ENCODE peak calls at places on chromosomes 12 and 14, in nine cellular contexts. One of them, this sample, is unnamed.

GRCh38 chr12:63889236-63889635 is 44.7 kb downstream of the SRGAP1 start:
- DNase-seq in activated naive CD8-positive, alpha-beta T cell treated with anti-CD3 and anti-CD28 coated beads for 36 hours: no peak
- DNase-seq in CD4-positive, CD25-positive, alpha-beta regulatory T cell: no peak
- DNase-seq in left kidney: no peak
- DNase-seq in mucosa of gallbladder: no peak
- DNase-seq in mammary epithelial cell: peak; percentile 12
- DNase-seq in activated gamma-delta T cell: no peak
- DNase-seq in BE2C: no peak
- DNase-seq in pancreas: no peak
- DNase-seq in this sample: no peak

GRCh38 chr12:29516431-29516875 is 19.0 kb upstream of the OVCH1 start:
- DNase-seq in activated naive CD8-positive, alpha-beta T cell treated with anti-CD3 and anti-CD28 coated beads for 36 hours: no peak
- DNase-seq in CD4-positive, CD25-positive, alpha-beta regulatory T cell: no peak
- DNase-seq in left kidney: no peak
- DNase-seq in mucosa of gallbladder: no peak
- DNase-seq in mammary epithelial cell: peak; percentile 53
- DNase-seq in activated gamma-delta T cell: no peak
- DNase-seq in BE2C: no peak
- DNase-seq in pancreas: no peak
- DNase-seq in this sample: no peak

GRCh38 chr12:46400406-46400805 is 27.8 kb upstream of the SLC38A2 start:
- DNase-seq in activated naive CD8-positive, alpha-beta T cell treated with anti-CD3 and anti-CD28 coated beads for 36 hours: no peak
- DNase-seq in CD4-positive, CD25-positive, alpha-beta regulatory T cell: no peak
- DNase-seq in left kidney: no peak
- DNase-seq in mucosa of gallbladder: no peak
- DNase-seq in mammary epithelial cell: no peak
- DNase-seq in activated gamma-delta T cell: no peak
- DNase-seq in BE2C: no peak
- DNase-seq in pancreas: no peak
- DNase-seq in this sample: no peak

GRCh38 chr14:37047226-37047625 is 125.2 kb downstream of the SLC25A21 start:
- DNase-seq in activated naive CD8-positive, alpha-beta T cell treated with anti-CD3 and anti-CD28 coated beads for 36 hours: no peak
- DNase-seq in CD4-positive, CD25-positive, alpha-beta regulatory T cell: no peak
- DNase-seq in left kidney: no peak
- DNase-seq in mucosa of gallbladder: no peak
- DNase-seq in mammary epithelial cell: peak; percentile 11
- DNase-seq in activated gamma-delta T cell: no peak
- DNase-seq in BE2C: no peak
- DNase-seq in pancreas: no peak
- DNase-seq in this sample: no peak

GRCh38 chr12:77204055-77204454 is 138.7 kb upstream of the E2F7 start:
- DNase-seq in activated naive CD8-positive, alpha-beta T cell treated with anti-CD3 and anti-CD28 coated beads for 36 hours: no peak
- DNase-seq in CD4-positive, CD25-positive, alpha-beta regulatory T cell: no peak
- DNase-seq in left kidney: no peak
- DNase-seq in mucosa of gallbladder: no peak
- DNase-seq in mammary epithelial cell: no peak
- DNase-seq in activated gamma-delta T cell: no peak
- DNase-seq in BE2C: no peak
- DNase-seq in pancreas: no peak
- DNase-seq in this sample: no peak

GRCh38 chr12:132210223-132211055 is 66.2 kb downstream of the NOC4L start:
- DNase-seq in activated naive CD8-positive, alpha-beta T cell treated with anti-CD3 and anti-CD28 coated beads for 36 hours: no peak
- DNase-seq in CD4-positive, CD25-positive, alpha-beta regulatory T cell: no peak
- DNase-seq in left kidney: no peak
- DNase-seq in mucosa of gallbladder: no peak
- DNase-seq in mammary epithelial cell: no peak
- DNase-seq in activated gamma-delta T cell: no peak
- DNase-seq in BE2C: no peak
- DNase-seq in pancreas: no peak
- DNase-seq in this sample: no peak

GRCh38 chr14:23381871-23382270 is 5.0 kb downstream of the CMTM5 start:
- DNase-seq in activated naive CD8-positive, alpha-beta T cell treated with anti-CD3 and anti-CD28 coated beads for 36 hours: no peak
- DNase-seq in CD4-positive, CD25-positive, alpha-beta regulatory T cell: no peak
- DNase-seq in left kidney: no peak
- DNase-seq in mucosa of gallbladder: no peak
- DNase-seq in mammary epithelial cell: no peak
- DNase-seq in activated gamma-delta T cell: no peak
- DNase-seq in BE2C: no peak
- DNase-seq in pancreas: no peak
- DNase-seq in this sample: no peak

GRCh38 chr14:54105898-54106297 is 149.3 kb upstream of the BMP4 start:
- DNase-seq in activated naive CD8-positive, alpha-beta T cell treated with anti-CD3 and anti-CD28 coated beads for 36 hours: no peak
- DNase-seq in CD4-positive, CD25-positive, alpha-beta regulatory T cell: no peak
- DNase-seq in left kidney: no peak
- DNase-seq in mucosa of gallbladder: peak; percentile 45
- DNase-seq in mammary epithelial cell: peak; percentile 95
- DNase-seq in activated gamma-delta T cell: no peak
- DNase-seq in BE2C: no peak
- DNase-seq in pancreas: no peak
- DNase-seq in this sample: no peak

GRCh38 chr12:109098142-109098652 is 800 bp downstream of the UNG start:
- DNase-seq in activated naive CD8-positive, alpha-beta T cell treated with anti-CD3 and anti-CD28 coated beads for 36 hours: no peak
- DNase-seq in CD4-positive, CD25-positive, alpha-beta regulatory T cell: no peak
- DNase-seq in left kidney: no peak
- DNase-seq in mucosa of gallbladder: no peak
- DNase-seq in mammary epithelial cell: no peak
- DNase-seq in activated gamma-delta T cell: peak; percentile 50
- DNase-seq in BE2C: no peak
- DNase-seq in pancreas: peak; percentile 75
- DNase-seq in this sample: no peak

GRCh38 chr12:122449317-122449716 is 26.8 kb upstream of the CLIP1 start:
- DNase-seq in activated naive CD8-positive, alpha-beta T cell treated with anti-CD3 and anti-CD28 coated beads for 36 hours: peak; percentile 15
- DNase-seq in CD4-positive, CD25-positive, alpha-beta regulatory T cell: no peak
- DNase-seq in left kidney: no peak
- DNase-seq in mucosa of gallbladder: no peak
- DNase-seq in mammary epithelial cell: peak; percentile 92
- DNase-seq in activated gamma-delta T cell: no peak
- DNase-seq in BE2C: no peak
- DNase-seq in pancreas: no peak
- DNase-seq in this sample: no peak

GRCh38 chr14:100605706-100606686 is 18.8 kb upstream of the BEGAIN start:
- DNase-seq in activated naive CD8-positive, alpha-beta T cell treated with anti-CD3 and anti-CD28 coated beads for 36 hours: no peak
- DNase-seq in CD4-positive, CD25-positive, alpha-beta regulatory T cell: no peak
- DNase-seq in left kidney: peak; percentile 79
- DNase-seq in mucosa of gallbladder: no peak
- DNase-seq in mammary epithelial cell: no peak
- DNase-seq in activated gamma-delta T cell: no peak
- DNase-seq in BE2C: no peak
- DNase-seq in pancreas: no peak
- DNase-seq in this sample: no peak

GRCh38 chr12:128057586-128057985 is 209.4 kb upstream of the TMEM132C start:
- DNase-seq in activated naive CD8-positive, alpha-beta T cell treated with anti-CD3 and anti-CD28 coated beads for 36 hours: no peak
- DNase-seq in CD4-positive, CD25-positive, alpha-beta regulatory T cell: no peak
- DNase-seq in left kidney: no peak
- DNase-seq in mucosa of gallbladder: no peak
- DNase-seq in mammary epithelial cell: no peak
- DNase-seq in activated gamma-delta T cell: no peak
- DNase-seq in BE2C: no peak
- DNase-seq in pancreas: no peak
- DNase-seq in this sample: no peak

GRCh38 chr14:35229495-35230089 is 62.6 kb upstream of the PSMA6 start:
- DNase-seq in activated naive CD8-positive, alpha-beta T cell treated with anti-CD3 and anti-CD28 coated beads for 36 hours: no peak
- DNase-seq in CD4-positive, CD25-positive, alpha-beta regulatory T cell: peak; percentile 39
- DNase-seq in left kidney: peak; percentile 27
- DNase-seq in mucosa of gallbladder: no peak
- DNase-seq in mammary epithelial cell: no peak
- DNase-seq in activated gamma-delta T cell: no peak
- DNase-seq in BE2C: no peak
- DNase-seq in pancreas: no peak
- DNase-seq in this sample: no peak

GRCh38 chr14:22836301-22837058 is at the start of gene MMP14:
- DNase-seq in activated naive CD8-positive, alpha-beta T cell treated with anti-CD3 and anti-CD28 coated beads for 36 hours: no peak
- DNase-seq in CD4-positive, CD25-positive, alpha-beta regulatory T cell: no peak
- DNase-seq in left kidney: peak; percentile 96
- DNase-seq in mucosa of gallbladder: peak; percentile 68
- DNase-seq in mammary epithelial cell: peak; percentile 86
- DNase-seq in activated gamma-delta T cell: no peak
- DNase-seq in BE2C: no peak
- DNase-seq in pancreas: peak; percentile 56
- DNase-seq in this sample: no peak

GRCh38 chr14:101620821-101621785 is 59.8 kb downstream of the DIO3 start:
- DNase-seq in activated naive CD8-positive, alpha-beta T cell treated with anti-CD3 and anti-CD28 coated beads for 36 hours: no peak
- DNase-seq in CD4-positive, CD25-positive, alpha-beta regulatory T cell: no peak
- DNase-seq in left kidney: no peak
- DNase-seq in mucosa of gallbladder: no peak
- DNase-seq in mammary epithelial cell: no peak
- DNase-seq in activated gamma-delta T cell: no peak
- DNase-seq in BE2C: no peak
- DNase-seq in pancreas: no peak
- DNase-seq in this sample: no peak

GRCh38 chr12:42904683-42905418 is 315.3 kb upstream of the PRICKLE1 start:
- DNase-seq in activated naive CD8-positive, alpha-beta T cell treated with anti-CD3 and anti-CD28 coated beads for 36 hours: no peak
- DNase-seq in CD4-positive, CD25-positive, alpha-beta regulatory T cell: no peak
- DNase-seq in left kidney: no peak
- DNase-seq in mucosa of gallbladder: no peak
- DNase-seq in mammary epithelial cell: no peak
- DNase-seq in activated gamma-delta T cell: no peak
- DNase-seq in BE2C: no peak
- DNase-seq in pancreas: no peak
- DNase-seq in this sample: no peak

GRCh38 chr14:93054006-93054405 is 61.7 kb downstream of the ITPK1 start:
- DNase-seq in activated naive CD8-positive, alpha-beta T cell treated with anti-CD3 and anti-CD28 coated beads for 36 hours: no peak
- DNase-seq in CD4-positive, CD25-positive, alpha-beta regulatory T cell: no peak
- DNase-seq in left kidney: no peak
- DNase-seq in mucosa of gallbladder: no peak
- DNase-seq in mammary epithelial cell: no peak
- DNase-seq in activated gamma-delta T cell: no peak
- DNase-seq in BE2C: no peak
- DNase-seq in pancreas: no peak
- DNase-seq in this sample: no peak

GRCh38 chr14:24735984-24736630 is 102.1 kb upstream of the GZMB start:
- DNase-seq in activated naive CD8-positive, alpha-beta T cell treated with anti-CD3 and anti-CD28 coated beads for 36 hours: no peak
- DNase-seq in CD4-positive, CD25-positive, alpha-beta regulatory T cell: no peak
- DNase-seq in left kidney: no peak
- DNase-seq in mucosa of gallbladder: no peak
- DNase-seq in mammary epithelial cell: no peak
- DNase-seq in activated gamma-delta T cell: no peak
- DNase-seq in BE2C: no peak
- DNase-seq in pancreas: no peak
- DNase-seq in this sample: no peak

GRCh38 chr12:42426733-42427132 is 100.8 kb downstream of the PPHLN1 start:
- DNase-seq in activated naive CD8-positive, alpha-beta T cell treated with anti-CD3 and anti-CD28 coated beads for 36 hours: no peak
- DNase-seq in CD4-positive, CD25-positive, alpha-beta regulatory T cell: no peak
- DNase-seq in left kidney: peak; percentile 7
- DNase-seq in mucosa of gallbladder: no peak
- DNase-seq in mammary epithelial cell: peak; percentile 49
- DNase-seq in activated gamma-delta T cell: no peak
- DNase-seq in BE2C: no peak
- DNase-seq in pancreas: no peak
- DNase-seq in this sample: no peak

GRCh38 chr12:105705765-105706164 is 375.3 kb downstream of the C12orf75 start:
- DNase-seq in activated naive CD8-positive, alpha-beta T cell treated with anti-CD3 and anti-CD28 coated beads for 36 hours: no peak
- DNase-seq in CD4-positive, CD25-positive, alpha-beta regulatory T cell: no peak
- DNase-seq in left kidney: peak; percentile 86
- DNase-seq in mucosa of gallbladder: peak; percentile 43
- DNase-seq in mammary epithelial cell: peak; percentile 30
- DNase-seq in activated gamma-delta T cell: no peak
- DNase-seq in BE2C: peak; percentile 29
- DNase-seq in pancreas: peak; percentile 40
- DNase-seq in this sample: no peak

GRCh38 chr12:47686645-47687240 is 19.1 kb downstream of the RPAP3 start:
- DNase-seq in activated naive CD8-positive, alpha-beta T cell treated with anti-CD3 and anti-CD28 coated beads for 36 hours: no peak
- DNase-seq in CD4-positive, CD25-positive, alpha-beta regulatory T cell: peak; percentile 45
- DNase-seq in left kidney: peak; percentile 47
- DNase-seq in mucosa of gallbladder: no peak
- DNase-seq in mammary epithelial cell: peak; percentile 5
- DNase-seq in activated gamma-delta T cell: no peak
- DNase-seq in BE2C: peak; percentile 40
- DNase-seq in pancreas: no peak
- DNase-seq in this sample: no peak

GRCh38 chr14:69346710-69347109 is 51.4 kb downstream of the ERH start:
- DNase-seq in activated naive CD8-positive, alpha-beta T cell treated with anti-CD3 and anti-CD28 coated beads for 36 hours: no peak
- DNase-seq in CD4-positive, CD25-positive, alpha-beta regulatory T cell: no peak
- DNase-seq in left kidney: peak; percentile 40
- DNase-seq in mucosa of gallbladder: peak; percentile 13
- DNase-seq in mammary epithelial cell: no peak
- DNase-seq in activated gamma-delta T cell: no peak
- DNase-seq in BE2C: peak; percentile 79
- DNase-seq in pancreas: peak; percentile 24
- DNase-seq in this sample: no peak

GRCh38 chr14:96888158-96888557 is 91.0 kb downstream of the VRK1 start:
- DNase-seq in activated naive CD8-positive, alpha-beta T cell treated with anti-CD3 and anti-CD28 coated beads for 36 hours: no peak
- DNase-seq in CD4-positive, CD25-positive, alpha-beta regulatory T cell: no peak
- DNase-seq in left kidney: no peak
- DNase-seq in mucosa of gallbladder: no peak
- DNase-seq in mammary epithelial cell: no peak
- DNase-seq in activated gamma-delta T cell: no peak
- DNase-seq in BE2C: no peak
- DNase-seq in pancreas: no peak
- DNase-seq in this sample: no peak

GRCh38 chr12:71415336-71416231 is 24.0 kb upstream of the LGR5 start:
- DNase-seq in activated naive CD8-positive, alpha-beta T cell treated with anti-CD3 and anti-CD28 coated beads for 36 hours: no peak
- DNase-seq in CD4-positive, CD25-positive, alpha-beta regulatory T cell: peak; percentile 40
- DNase-seq in left kidney: peak; percentile 78
- DNase-seq in mucosa of gallbladder: peak; percentile 23
- DNase-seq in mammary epithelial cell: peak; percentile 34
- DNase-seq in activated gamma-delta T cell: no peak
- DNase-seq in BE2C: peak; percentile 51
- DNase-seq in pancreas: peak; percentile 30
- DNase-seq in this sample: no peak

GRCh38 chr14:61965030-61965745 is 203.0 kb downstream of the SNAPC1 start:
- DNase-seq in activated naive CD8-positive, alpha-beta T cell treated with anti-CD3 and anti-CD28 coated beads for 36 hours: no peak
- DNase-seq in CD4-positive, CD25-positive, alpha-beta regulatory T cell: no peak
- DNase-seq in left kidney: no peak
- DNase-seq in mucosa of gallbladder: no peak
- DNase-seq in mammary epithelial cell: peak; percentile 94
- DNase-seq in activated gamma-delta T cell: no peak
- DNase-seq in BE2C: no peak
- DNase-seq in pancreas: no peak
- DNase-seq in this sample: no peak

GRCh38 chr12:92537235-92537960 is 165.4 kb upstream of the PLEKHG7 start:
- DNase-seq in activated naive CD8-positive, alpha-beta T cell treated with anti-CD3 and anti-CD28 coated beads for 36 hours: no peak
- DNase-seq in CD4-positive, CD25-positive, alpha-beta regulatory T cell: no peak
- DNase-seq in left kidney: no peak
- DNase-seq in mucosa of gallbladder: no peak
- DNase-seq in mammary epithelial cell: no peak
- DNase-seq in activated gamma-delta T cell: no peak
- DNase-seq in BE2C: no peak
- DNase-seq in pancreas: no peak
- DNase-seq in this sample: no peak

GRCh38 chr14:88194531-88194930 is 128.5 kb downstream of the KCNK10 start:
- DNase-seq in activated naive CD8-positive, alpha-beta T cell treated with anti-CD3 and anti-CD28 coated beads for 36 hours: no peak
- DNase-seq in CD4-positive, CD25-positive, alpha-beta regulatory T cell: no peak
- DNase-seq in left kidney: no peak
- DNase-seq in mucosa of gallbladder: no peak
- DNase-seq in mammary epithelial cell: no peak
- DNase-seq in activated gamma-delta T cell: no peak
- DNase-seq in BE2C: no peak
- DNase-seq in pancreas: no peak
- DNase-seq in this sample: no peak

GRCh38 chr12:113214938-113215400 is 6.3 kb upstream of the TPCN1 start:
- DNase-seq in activated naive CD8-positive, alpha-beta T cell treated with anti-CD3 and anti-CD28 coated beads for 36 hours: peak; percentile 27
- DNase-seq in CD4-positive, CD25-positive, alpha-beta regulatory T cell: no peak
- DNase-seq in left kidney: no peak
- DNase-seq in mucosa of gallbladder: peak; percentile 45
- DNase-seq in mammary epithelial cell: peak; percentile 95
- DNase-seq in activated gamma-delta T cell: no peak
- DNase-seq in BE2C: no peak
- DNase-seq in pancreas: no peak
- DNase-seq in this sample: no peak

GRCh38 chr14:72779679-72780078 is 114.2 kb downstream of the DPF3 start:
- DNase-seq in activated naive CD8-positive, alpha-beta T cell treated with anti-CD3 and anti-CD28 coated beads for 36 hours: no peak
- DNase-seq in CD4-positive, CD25-positive, alpha-beta regulatory T cell: no peak
- DNase-seq in left kidney: no peak
- DNase-seq in mucosa of gallbladder: peak; percentile 7
- DNase-seq in mammary epithelial cell: peak; percentile 14
- DNase-seq in activated gamma-delta T cell: no peak
- DNase-seq in BE2C: no peak
- DNase-seq in pancreas: no peak
- DNase-seq in this sample: no peak

GRCh38 chr14:76537912-76538647 is 162.1 kb downstream of the ESRRB start:
- DNase-seq in activated naive CD8-positive, alpha-beta T cell treated with anti-CD3 and anti-CD28 coated beads for 36 hours: no peak
- DNase-seq in CD4-positive, CD25-positive, alpha-beta regulatory T cell: no peak
- DNase-seq in left kidney: peak; percentile 45
- DNase-seq in mucosa of gallbladder: no peak
- DNase-seq in mammary epithelial cell: no peak
- DNase-seq in activated gamma-delta T cell: no peak
- DNase-seq in BE2C: no peak
- DNase-seq in pancreas: no peak
- DNase-seq in this sample: no peak